ENCODE peak calls at places on chromosomes 16 and 17, in six cellular contexts. J, P, V, A, B and U are unnamed samples.

GRCh38 chr17:41615454-41615853 is 2.9 kb upstream of the KRT16 start:
- DNase-seq in J (no peak), A (peak; percentile 31), V (peak; percentile 57), P (no peak), B (no peak), U (peak; percentile 34)

GRCh38 chr17:17134952-17135340 is 71.2 kb downstream of the PLD6 start:
- DNase-seq in B (no peak), P (no peak), A (no peak), J (peak; percentile 33), V (no peak), U (no peak)

GRCh38 chr17:7589204-7589868 is 558 bp downstream of the SOX15 start:
- DNase-seq in V (peak; percentile 86), B (peak; percentile 89), P (peak; percentile 88), J (peak; percentile 85), A (no peak), U (peak; percentile 96)

GRCh38 chr16:89142474-89143197 is 28.9 kb upstream of the CDH15 start:
- DNase-seq in B (no peak), J (no peak), A (no peak), V (no peak), P (no peak), U (peak; percentile 23)

GRCh38 chr17:82113422-82113821 is 15.4 kb upstream of the FASN start:
- DNase-seq in J (no peak), B (no peak), P (no peak), V (no peak), A (no peak), U (no peak)

GRCh38 chr17:51397361-51398127 is 137.2 kb downstream of the UTP18 start:
- DNase-seq in J (no peak), B (no peak), P (no peak), V (no peak), A (no peak), U (no peak)

GRCh38 chr17:68497885-68498319 is 14.3 kb upstream of the PRKAR1A start:
- DNase-seq in A (no peak), P (no peak), V (no peak), B (peak; percentile 72), J (no peak), U (no peak)

GRCh38 chr16:3938843-3939624 is 58.5 kb upstream of the CREBBP start:
- DNase-seq in J (peak; percentile 72), V (no peak), P (peak; percentile 91), A (peak; percentile 86), B (peak; percentile 60), U (peak; percentile 89)

GRCh38 chr17:13306310-13306962 is 288.6 kb upstream of the ELAC2 start:
- DNase-seq in V (no peak), B (no peak), J (no peak), P (peak; percentile 91), A (peak; percentile 41), U (no peak)

GRCh38 chr16:67516296-67517177 is 12.1 kb upstream of the RIPOR1 start:
- DNase-seq in P (peak; percentile 50), B (no peak), J (no peak), V (no peak), A (no peak), U (no peak)

GRCh38 chr16:23969468-23970297 is 133.9 kb downstream of the PRKCB start:
- DNase-seq in J (no peak), B (no peak), P (no peak), A (no peak), V (no peak), U (no peak)

GRCh38 chr16:5928476-5929055 is 831.0 kb upstream of the EEF2KMT start:
- DNase-seq in A (peak; percentile 49), V (no peak), P (no peak), B (no peak), J (no peak), U (no peak)

GRCh38 chr17:20206068-20206467 is 196.9 kb downstream of the SPECC1 start:
- DNase-seq in B (no peak), P (peak; percentile 51), V (peak; percentile 34), A (no peak), J (no peak), U (no peak)

GRCh38 chr16:2691491-2692248 is 9.3 kb downstream of the KCTD5 start:
- DNase-seq in J (peak; percentile 51), A (no peak), P (no peak), V (no peak), B (no peak), U (no peak)
- H3K27ac ChIP-seq in J (peak overlapping the region; percentile 79), A (no peak overlapping the region), P (peak overlapping the region; percentile 48), V (no peak overlapping the region), B (no peak overlapping the region), U (no peak overlapping the region)

GRCh38 chr17:39080416-39081179 is 70.8 kb downstream of the PLXDC1 start:
- DNase-seq in A (no peak), V (no peak), J (peak; percentile 56), B (no peak), P (peak; percentile 56), U (peak; percentile 64)
- H3K4me1 ChIP-seq in A (peaks cover 4% of the 10 kb centered on the region), V (no peaks in the 10 kb centered on the region), J (peaks cover 19% of the 10 kb centered on the region), B (peaks cover 5% of the 10 kb centered on the region), P (peaks cover 7% of the 10 kb centered on the region), U (no peaks in the 10 kb centered on the region)

GRCh38 chr16:53968896-53969295 is 264.9 kb downstream of the FTO start:
- DNase-seq in V (no peak), J (no peak), B (no peak), P (no peak), A (no peak), U (no peak)

GRCh38 chr16:53973021-53973420 is 269.1 kb downstream of the FTO start:
- DNase-seq in B (no peak), V (no peak), P (no peak), J (no peak), A (no peak), U (no peak)

GRCh38 chr16:53974484-53975115 is 270.6 kb downstream of the FTO start:
- DNase-seq in J (no peak), B (no peak), P (peak; percentile 48), A (no peak), V (no peak), U (no peak)
- H3K27me3 ChIP-seq in J (no peaks in the 10 kb centered on the region), B (no peaks in the 10 kb centered on the region), P (no peaks in the 10 kb centered on the region), A (no peaks in the 10 kb centered on the region), V (no peaks in the 10 kb centered on the region), U (no peaks in the 10 kb centered on the region)

GRCh38 chr17:35314415-35315216 is 58.8 kb downstream of the SLFN11 start:
- DNase-seq in J (peak; percentile 17), V (no peak), P (no peak), B (no peak), A (no peak), U (no peak)
- H3K27ac ChIP-seq in J (peak overlapping the region; percentile 87), V (peak overlapping the region; percentile 36), P (no peak overlapping the region), B (peak overlapping the region; percentile 68), A (no peak overlapping the region), U (no peak overlapping the region)

GRCh38 chr17:77392376-77393273 is 251.9 kb downstream of the SEC14L1 start:
- DNase-seq in J (peak; percentile 67), B (peak; percentile 83), A (peak; percentile 33), V (no peak), P (no peak), U (no peak)
- H3K4me1 ChIP-seq in J (peaks cover 70% of the 10 kb centered on the region), B (peaks cover 71% of the 10 kb centered on the region), A (peaks cover 56% of the 10 kb centered on the region), V (peaks cover 33% of the 10 kb centered on the region), P (peaks cover 53% of the 10 kb centered on the region), U (no peaks in the 10 kb centered on the region)

GRCh38 chr16:48583075-48584065 is 26.6 kb downstream of the N4BP1 start:
- DNase-seq in B (no peak), V (no peak), J (no peak), P (peak; percentile 30), A (no peak), U (no peak)
- H3K27me3 ChIP-seq in B (no peaks in the 10 kb centered on the region), V (no peaks in the 10 kb centered on the region), J (no peaks in the 10 kb centered on the region), P (no peaks in the 10 kb centered on the region), A (no peaks in the 10 kb centered on the region), U (no peaks in the 10 kb centered on the region)